ENCODE peak calls at places on chromosomes 4 and X, in four cellular contexts. One of them, this sample, is unnamed.

GRCh38 chrX:133911816-133912495 is 73.4 kb downstream of the GPC3 start:
- DNase-seq in GM12878: no peak
- DNase-seq in endothelial cell of umbilical vein: no peak
- DNase-seq in K562: no peak
- DNase-seq in this sample: no peak

GRCh38 chrX:617891-618290 is 12.7 kb upstream of the SHOX start:
- DNase-seq in endothelial cell of umbilical vein: no peak
- DNase-seq in GM12878: no peak
- DNase-seq in K562: no peak
- DNase-seq in this sample: no peak

GRCh38 chr4:152398060-152398459 is 137.8 kb downstream of the FBXW7 start:
- DNase-seq in GM12878: no peak
- DNase-seq in K562: no peak
- DNase-seq in endothelial cell of umbilical vein: no peak
- DNase-seq in this sample: peak; percentile 29

GRCh38 chr4:153816542-153816941 is 27.7 kb upstream of the SFRP2 start:
- DNase-seq in K562: no peak
- DNase-seq in GM12878: no peak
- DNase-seq in endothelial cell of umbilical vein: no peak
- DNase-seq in this sample: no peak

GRCh38 chrX:1610166-1610565 is 4.7 kb upstream of the ASMT start:
- DNase-seq in GM12878: no peak
- DNase-seq in K562: no peak
- DNase-seq in endothelial cell of umbilical vein: no peak
- DNase-seq in this sample: no peak

GRCh38 chrX:24426921-24427746 is 38.0 kb upstream of the PDK3 start:
- DNase-seq in K562: no peak
- DNase-seq in GM12878: no peak
- DNase-seq in endothelial cell of umbilical vein: peak; percentile 10
- DNase-seq in this sample: no peak

GRCh38 chr4:60934896-60935295 is 265.2 kb upstream of the ADGRL3 start:
- DNase-seq in endothelial cell of umbilical vein: no peak
- DNase-seq in K562: no peak
- DNase-seq in GM12878: no peak
- DNase-seq in this sample: no peak

GRCh38 chr4:130125468-130125867 is 1029.5 kb downstream of the C4orf33 start:
- DNase-seq in endothelial cell of umbilical vein: no peak
- DNase-seq in GM12878: no peak
- DNase-seq in K562: no peak
- DNase-seq in this sample: no peak

GRCh38 chrX:48474127-48474526 is 1.9 kb upstream of the FTSJ1 start:
- DNase-seq in endothelial cell of umbilical vein: no peak
- DNase-seq in K562: no peak
- DNase-seq in GM12878: no peak
- DNase-seq in this sample: no peak

GRCh38 chr4:153432971-153433752 is 33.0 kb upstream of the TMEM131L start:
- DNase-seq in K562: peak; percentile 50
- DNase-seq in GM12878: peak; percentile 99
- DNase-seq in endothelial cell of umbilical vein: peak; percentile 45
- DNase-seq in this sample: peak; percentile 64

GRCh38 chr4:37453361-37454262 is 209.1 kb downstream of the NWD2 start:
- DNase-seq in K562: peak; percentile 56
- DNase-seq in GM12878: no peak
- DNase-seq in endothelial cell of umbilical vein: peak; percentile 39
- DNase-seq in this sample: no peak

GRCh38 chrX:17689971-17690409 is 47.3 kb upstream of the SCML1 start:
- DNase-seq in endothelial cell of umbilical vein: peak; percentile 66
- DNase-seq in GM12878: peak; percentile 7
- DNase-seq in K562: peak; percentile 32
- DNase-seq in this sample: peak; percentile 72

GRCh38 chr4:69708211-69708610 is 52.2 kb downstream of the SULT1B1 start:
- DNase-seq in endothelial cell of umbilical vein: peak; percentile 62
- DNase-seq in K562: no peak
- DNase-seq in GM12878: no peak
- DNase-seq in this sample: no peak

GRCh38 chr4:139279723-139280620 is at the start of gene MGARP:
- DNase-seq in endothelial cell of umbilical vein: peak; percentile 73
- DNase-seq in K562: no peak
- DNase-seq in GM12878: no peak
- DNase-seq in this sample: peak; percentile 30

GRCh38 chr4:8728536-8729407 is 136.2 kb downstream of the CPZ start:
- DNase-seq in GM12878: no peak
- DNase-seq in K562: no peak
- DNase-seq in endothelial cell of umbilical vein: no peak
- DNase-seq in this sample: no peak

GRCh38 chr4:55879224-55879623 is 25.8 kb downstream of the EXOC1 start:
- DNase-seq in endothelial cell of umbilical vein: no peak
- DNase-seq in GM12878: no peak
- DNase-seq in K562: no peak
- DNase-seq in this sample: no peak

GRCh38 chr4:7410470-7410869 is 24.3 kb downstream of the PSAPL1 start:
- DNase-seq in GM12878: no peak
- DNase-seq in endothelial cell of umbilical vein: no peak
- DNase-seq in K562: no peak
- DNase-seq in this sample: peak; percentile 2

GRCh38 chrX:23673108-23673507 is 5.8 kb downstream of the PRDX4 start:
- DNase-seq in GM12878: no peak
- DNase-seq in K562: no peak
- DNase-seq in endothelial cell of umbilical vein: peak; percentile 10
- DNase-seq in this sample: no peak

GRCh38 chr4:8163436-8164193 is 5.0 kb upstream of the ABLIM2 start:
- DNase-seq in GM12878: no peak
- DNase-seq in endothelial cell of umbilical vein: no peak
- DNase-seq in K562: no peak
- DNase-seq in this sample: no peak

GRCh38 chr4:66330125-66330524 is 659.8 kb upstream of the EPHA5 start:
- DNase-seq in K562: no peak
- DNase-seq in endothelial cell of umbilical vein: no peak
- DNase-seq in GM12878: no peak
- DNase-seq in this sample: no peak

GRCh38 chr4:17726911-17727310 is 54.5 kb downstream of the FAM184B start:
- DNase-seq in endothelial cell of umbilical vein: no peak
- DNase-seq in K562: no peak
- DNase-seq in GM12878: no peak
- DNase-seq in this sample: no peak

GRCh38 chr4:4610672-4611071 is 68.8 kb upstream of the STX18 start:
- DNase-seq in endothelial cell of umbilical vein: no peak
- DNase-seq in GM12878: no peak
- DNase-seq in K562: no peak
- DNase-seq in this sample: no peak

GRCh38 chrX:118795528-118795927 is 28.1 kb upstream of the ZCCHC12 start:
- DNase-seq in GM12878: no peak
- DNase-seq in endothelial cell of umbilical vein: peak; percentile 53
- DNase-seq in K562: no peak
- DNase-seq in this sample: no peak

GRCh38 chr4:24642941-24643628 is 58.7 kb upstream of the DHX15 start:
- DNase-seq in K562: no peak
- DNase-seq in endothelial cell of umbilical vein: no peak
- DNase-seq in GM12878: no peak
- DNase-seq in this sample: peak; percentile 85

GRCh38 chr4:170589597-170590191 is 499.9 kb upstream of the AADAT start:
- DNase-seq in GM12878: peak; percentile 37
- DNase-seq in K562: no peak
- DNase-seq in endothelial cell of umbilical vein: no peak
- DNase-seq in this sample: no peak

GRCh38 chr4:74446193-74446868 is 1.4 kb downstream of the AREG start:
- DNase-seq in GM12878: no peak
- DNase-seq in endothelial cell of umbilical vein: no peak
- DNase-seq in K562: no peak
- DNase-seq in this sample: no peak

GRCh38 chr4:62816566-62816965 is 1592.7 kb downstream of the TECRL start:
- DNase-seq in endothelial cell of umbilical vein: no peak
- DNase-seq in K562: no peak
- DNase-seq in GM12878: no peak
- DNase-seq in this sample: no peak

GRCh38 chrX:106783716-106784115 is 18.8 kb upstream of the TBC1D8B start:
- DNase-seq in GM12878: no peak
- DNase-seq in K562: no peak
- DNase-seq in endothelial cell of umbilical vein: no peak
- DNase-seq in this sample: no peak

GRCh38 chr4:107721436-107722090 is 1.5 kb upstream of the PAPSS1 start:
- DNase-seq in K562: no peak
- DNase-seq in GM12878: no peak
- DNase-seq in endothelial cell of umbilical vein: no peak
- DNase-seq in this sample: no peak

GRCh38 chrX:13791559-13791958 is 25.3 kb downstream of the GPM6B start:
- DNase-seq in K562: no peak
- DNase-seq in endothelial cell of umbilical vein: no peak
- DNase-seq in GM12878: no peak
- DNase-seq in this sample: no peak

GRCh38 chrX:81202413-81202794 is 502 bp downstream of the SH3BGRL start:
- DNase-seq in K562: no peak
- DNase-seq in GM12878: no peak
- DNase-seq in endothelial cell of umbilical vein: peak; percentile 46
- DNase-seq in this sample: peak; percentile 12

GRCh38 chrX:1561164-1561563 is 24.2 kb upstream of the P2RY8 start:
- DNase-seq in GM12878: no peak
- DNase-seq in K562: no peak
- DNase-seq in endothelial cell of umbilical vein: no peak
- DNase-seq in this sample: no peak

GRCh38 chr4:149630079-149630478 is 185.6 kb downstream of the IQCM start:
- DNase-seq in K562: no peak
- DNase-seq in endothelial cell of umbilical vein: no peak
- DNase-seq in GM12878: no peak
- DNase-seq in this sample: no peak

GRCh38 chrX:57906790-57907189 is 3.5 kb downstream of the ZXDA start:
- DNase-seq in GM12878: no peak
- DNase-seq in K562: no peak
- DNase-seq in endothelial cell of umbilical vein: peak; percentile 71
- DNase-seq in this sample: peak; percentile 61

GRCh38 chr4:118682928-118683327 is 2.3 kb upstream of the METTL14 start:
- DNase-seq in endothelial cell of umbilical vein: no peak
- DNase-seq in GM12878: no peak
- DNase-seq in K562: peak; percentile 38
- DNase-seq in this sample: peak; percentile 41

GRCh38 chr4:101647710-101648034 is 142.9 kb upstream of the BANK1 start:
- DNase-seq in endothelial cell of umbilical vein: no peak
- DNase-seq in GM12878: no peak
- DNase-seq in K562: no peak
- DNase-seq in this sample: no peak

DNA sequence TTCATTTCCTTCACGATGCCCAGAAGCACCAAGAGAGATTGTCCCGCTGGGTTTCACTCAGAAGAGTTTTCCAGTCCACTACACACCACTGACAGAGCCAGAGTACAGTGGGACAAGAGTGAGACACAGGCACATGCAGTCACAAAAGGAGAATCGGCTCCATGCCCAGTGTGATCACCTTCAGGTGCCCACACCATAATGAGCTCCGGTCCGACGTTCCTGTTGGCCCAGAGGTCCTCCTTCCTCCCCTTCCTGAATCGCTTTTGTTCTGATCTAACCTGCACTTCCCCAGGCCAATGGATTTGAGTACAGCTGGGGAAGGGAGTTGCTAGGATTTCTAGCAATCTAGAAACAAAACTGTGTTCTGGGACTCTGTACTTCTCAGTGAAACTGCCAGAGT is 4.6 kb upstream of the CHRNA9 start:
- DNase-seq in endothelial cell of umbilical vein: peak; percentile 47
- DNase-seq in GM12878: no peak
- DNase-seq in K562: no peak
- DNase-seq in this sample: no peak
- TF ChIP-seq FOS in endothelial cell of umbilical vein: no peak
- TF ChIP-seq FOS in GM12878: no peak
- TF ChIP-seq FOS in K562: no peak
- TF ChIP-seq FOS in this sample: no peak

GRCh38 chr4:6008092-6008551 is 10.1 kb downstream of the C4orf50 start:
- DNase-seq in K562: peak; percentile 19
- DNase-seq in endothelial cell of umbilical vein: no peak
- DNase-seq in GM12878: no peak
- DNase-seq in this sample: no peak
- TF ChIP-seq FOS in K562: no peak
- TF ChIP-seq FOS in endothelial cell of umbilical vein: no peak
- TF ChIP-seq FOS in GM12878: no peak
- TF ChIP-seq FOS in this sample: no peak

GRCh38 chr4:175971393-175972179 is 94.1 kb upstream of the WDR17 start:
- DNase-seq in K562: no peak
- DNase-seq in GM12878: no peak
- DNase-seq in endothelial cell of umbilical vein: no peak
- DNase-seq in this sample: no peak

GRCh38 chr4:175970072-175970471 is 95.6 kb upstream of the WDR17 start:
- DNase-seq in GM12878: no peak
- DNase-seq in endothelial cell of umbilical vein: peak; percentile 21
- DNase-seq in K562: no peak
- DNase-seq in this sample: no peak

DNA sequence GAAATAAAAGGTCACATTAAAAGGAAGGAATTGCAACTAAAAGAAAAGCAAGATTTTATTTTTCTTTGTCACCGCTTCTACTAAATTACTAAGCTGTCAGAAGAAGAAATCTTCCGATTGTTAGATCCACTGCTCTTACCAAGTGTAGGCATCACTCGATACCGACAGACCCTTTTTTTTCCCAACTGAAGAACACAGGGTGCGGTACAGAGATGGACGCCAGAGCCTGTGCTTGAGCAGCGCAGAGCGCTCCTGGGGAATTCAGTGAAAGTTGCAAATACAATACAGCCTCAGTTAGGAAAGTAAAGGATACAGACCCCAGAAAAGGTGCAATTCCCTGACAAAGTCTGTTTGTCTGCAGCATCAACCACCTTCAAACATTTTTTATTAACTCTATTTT is 94.9 kb upstream of the WDR17 start:
- DNase-seq in K562: no peak
- DNase-seq in GM12878: no peak
- DNase-seq in endothelial cell of umbilical vein: no peak
- DNase-seq in this sample: no peak
- TF ChIP-seq FOS in K562: no peak
- TF ChIP-seq FOS in GM12878: no peak
- TF ChIP-seq FOS in endothelial cell of umbilical vein: no peak
- TF ChIP-seq FOS in this sample: no peak

DNA sequence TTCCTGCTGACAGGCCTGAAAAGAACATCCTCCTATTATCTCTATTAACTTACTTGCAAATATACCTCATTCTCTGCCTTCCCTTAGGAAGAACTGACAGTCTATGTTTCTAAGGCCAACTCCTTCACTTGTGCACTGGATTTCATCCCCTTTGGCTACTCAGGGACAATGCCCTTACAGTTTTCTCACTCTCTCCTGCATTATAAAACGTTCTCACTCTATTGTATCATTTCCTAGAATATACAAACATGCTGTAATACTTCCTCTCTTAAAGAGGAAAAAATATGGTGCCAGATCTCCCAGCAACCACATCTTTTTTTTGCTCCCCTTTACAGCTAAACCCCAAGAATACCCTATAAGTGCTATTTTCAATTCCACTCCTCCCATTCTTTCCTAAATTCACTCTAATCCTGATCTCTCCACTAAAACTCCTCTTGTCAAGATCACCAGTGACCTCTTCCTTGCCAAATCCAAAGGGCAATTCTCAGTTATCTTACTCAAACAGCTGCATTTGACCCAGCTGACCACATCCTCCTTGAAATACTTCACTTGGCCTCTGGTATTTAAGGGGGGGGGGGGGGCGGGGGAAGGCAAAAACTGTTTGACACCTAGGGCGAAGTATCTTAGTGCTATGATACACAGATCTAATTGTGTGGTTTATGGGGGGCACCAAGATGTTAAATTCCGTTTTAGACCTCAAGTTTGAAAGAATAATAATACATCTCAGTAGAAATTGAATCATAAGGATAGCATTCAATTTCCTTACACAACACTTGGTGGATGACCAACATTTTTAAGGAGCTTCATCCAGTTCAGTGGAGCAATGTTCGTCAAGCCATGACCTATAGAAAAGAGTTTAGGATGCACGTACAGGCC is 1.6 kb downstream of the RCHY1 start:
- DNase-seq in K562: peak; percentile 57
- DNase-seq in GM12878: peak; percentile 13
- DNase-seq in endothelial cell of umbilical vein: peak; percentile 88
- DNase-seq in this sample: peak; percentile 54
- TF ChIP-seq FOS in K562: no peak
- TF ChIP-seq FOS in GM12878: no peak
- TF ChIP-seq FOS in endothelial cell of umbilical vein: peak; percentile 25
- TF ChIP-seq FOS in this sample: no peak